ENCODE peak calls at places on chromosome 5, in four cellular contexts. O is HepG2, P is HCT116, R is K562. G is an unnamed sample.

GRCh38 chr5:22344000-22344399 is 509.1 kb downstream of the CDH12 start:
- DNase-seq in P (no peak), O (no peak), R (no peak), G (no peak)

GRCh38 chr5:154237946-154238345 is 47.4 kb downstream of the GALNT10 start:
- DNase-seq in P (no peak), O (no peak), R (no peak), G (no peak)

GRCh38 chr5:56575821-56576220 is 239.5 kb upstream of the MAP3K1 start:
- DNase-seq in P (no peak), R (no peak), O (no peak), G (no peak)

GRCh38 chr5:157562111-157562581 is 13.4 kb downstream of the ADAM19 start:
- DNase-seq in P (no peak), R (no peak), O (no peak), G (no peak)

GRCh38 chr5:39092581-39093350 is 18.6 kb upstream of the RICTOR start:
- DNase-seq in O (no peak), R (no peak), P (peak; percentile 41), G (no peak)

GRCh38 chr5:61048534-61048933 is 103.5 kb downstream of the NDUFAF2 start:
- DNase-seq in R (no peak), P (peak; percentile 88), O (no peak), G (no peak)

GRCh38 chr5:153543959-153544470 is 53.5 kb downstream of the GRIA1 start:
- DNase-seq in O (no peak), R (no peak), P (no peak), G (no peak)

GRCh38 chr5:66442951-66443445 is 153.2 kb upstream of the MAST4 start:
- DNase-seq in R (no peak), O (no peak), P (no peak), G (no peak)

GRCh38 chr5:91178461-91178860 is 204.7 kb downstream of the ARRDC3 start:
- DNase-seq in O (no peak), R (no peak), P (no peak), G (no peak)

GRCh38 chr5:54651482-54652076 is 134.0 kb downstream of the SNX18 start:
- DNase-seq in O (no peak), R (no peak), P (no peak), G (no peak)

GRCh38 chr5:72623936-72624335 is 116.7 kb upstream of the ZNF366 start:
- DNase-seq in R (no peak), P (no peak), O (no peak), G (no peak)
- TF ChIP-seq TCF7L2 in R (no peak), P (no peak), O (no peak), G (no peak)

GRCh38 chr5:180639743-180640300 is 9.6 kb downstream of the FLT4 start:
- DNase-seq in P (no peak), R (no peak), O (no peak), G (no peak)
- TF ChIP-seq REST in P (no peak), R (no peak), O (no peak), G (no peak)

DNA sequence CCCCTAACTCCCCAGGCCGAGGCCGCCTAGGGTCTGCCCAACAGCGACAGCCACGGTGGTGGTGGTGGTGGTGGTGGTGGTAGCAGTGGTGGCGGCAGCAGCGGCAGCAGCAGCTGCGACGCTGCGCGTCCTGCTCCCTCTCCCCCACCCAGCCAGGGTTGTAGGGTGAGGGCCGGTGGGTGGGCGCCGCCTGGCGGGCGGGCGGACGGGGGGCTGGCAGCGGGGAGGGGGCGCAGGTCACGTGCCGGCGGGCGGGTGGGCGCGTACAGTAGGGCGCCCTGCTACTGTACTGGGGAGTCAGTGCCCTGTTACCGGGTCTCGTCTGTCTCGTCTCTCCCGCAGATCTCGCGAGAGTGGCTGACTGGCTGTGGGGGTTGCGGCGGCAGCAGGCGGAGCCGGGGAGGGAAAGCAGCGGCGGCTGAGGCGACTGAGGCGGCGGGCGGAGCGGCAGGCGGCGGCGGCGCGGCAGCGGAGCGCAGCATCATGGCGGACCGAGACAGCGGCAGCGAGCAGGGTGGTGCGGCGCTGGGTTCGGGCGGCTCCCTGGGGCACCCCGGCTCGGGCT is at the start of gene PURA:
- DNase-seq in P (peak; percentile 75), R (peak; percentile 94), O (peak; percentile 92), G (no peak)
- TF ChIP-seq CTCF in P (no peak), R (peak; percentile 2), O (peak; percentile 73), G (peak; percentile 68)

DNA sequence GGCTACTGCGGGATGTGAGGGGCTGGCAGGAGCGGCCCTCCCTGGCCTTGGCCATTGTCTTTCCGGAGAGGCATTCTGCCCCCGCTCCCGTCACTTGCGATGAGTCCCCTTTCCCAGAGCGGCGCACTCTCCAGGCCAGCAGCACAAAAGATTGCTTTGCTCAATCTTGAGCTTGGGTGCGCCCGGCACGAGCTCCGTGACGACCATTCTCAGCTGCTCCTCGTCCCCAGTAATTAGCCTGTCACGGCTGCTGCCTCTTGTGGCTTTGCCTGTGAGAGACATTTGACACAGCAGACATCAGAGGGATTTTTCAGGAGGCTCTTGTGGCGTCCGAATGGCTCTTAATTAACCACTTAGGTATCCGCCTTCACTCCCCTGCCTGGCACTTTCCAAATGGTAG is 397.9 kb upstream of the IRX1 start:
- DNase-seq in P (no peak), O (no peak), R (no peak), G (no peak)
- TF ChIP-seq TCF7L2 in P (no peak), O (no peak), R (no peak), G (no peak)

GRCh38 chr5:136924490-136924889 is 559.1 kb upstream of the TRPC7 start:
- DNase-seq in P (no peak), O (no peak), R (no peak), G (no peak)
- TF ChIP-seq REST in P (no peak), O (no peak), R (no peak), G (no peak)

GRCh38 chr5:160635046-160635445 is 213.4 kb downstream of the PTTG1 start:
- DNase-seq in R (no peak), P (no peak), O (peak; percentile 23), G (no peak)
- TF ChIP-seq CTCF in R (no peak), P (no peak), O (no peak), G (no peak)

GRCh38 chr5:73103885-73104284 is 16.5 kb upstream of the TMEM171 start:
- DNase-seq in P (no peak), R (no peak), O (no peak), G (no peak)
- TF ChIP-seq TCF7L2 in P (no peak), R (no peak), O (no peak), G (no peak)

DNA sequence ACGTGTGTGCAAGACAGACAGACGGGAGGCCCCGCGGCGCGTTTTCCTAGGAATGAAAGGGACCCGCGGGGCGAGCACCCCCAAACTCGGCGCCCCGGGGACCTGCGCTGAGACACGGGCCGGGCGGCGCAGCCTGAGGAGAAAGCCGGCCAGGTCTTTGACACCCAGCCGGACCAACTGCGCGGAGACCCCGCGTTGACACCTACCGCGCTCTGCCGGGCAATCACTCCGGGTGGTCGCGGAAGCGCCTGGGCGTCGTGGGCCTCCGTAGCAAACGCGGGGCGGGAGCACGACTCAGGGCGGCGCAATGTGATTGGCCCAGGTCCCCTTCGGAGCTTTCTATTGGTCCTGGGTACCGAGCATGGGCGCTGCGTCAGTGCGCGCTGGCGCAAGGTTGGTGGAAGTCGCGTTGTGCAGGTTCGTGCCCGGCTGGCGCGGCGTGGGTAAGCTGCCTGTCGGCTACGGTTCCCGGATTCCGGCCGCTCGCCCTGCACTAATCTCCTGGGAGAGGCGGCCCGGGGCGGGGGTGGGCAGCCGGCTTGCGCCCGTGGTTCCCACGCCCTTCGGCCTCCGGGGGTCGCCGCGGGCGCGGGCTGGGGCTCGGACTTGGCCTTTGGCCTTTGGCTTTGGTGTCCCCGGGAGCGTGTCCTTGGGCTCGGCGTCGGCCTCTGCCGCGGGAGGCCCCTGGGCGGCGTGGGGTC is at the start of the genes FASTKD3 and MTRR:
- DNase-seq in O (peak; percentile 84), P (peak; percentile 86), R (peak; percentile 98), G (peak; percentile 73)
- TF ChIP-seq REST in O (no peak), P (no peak), R (no peak), G (no peak)

GRCh38 chr5:37002176-37002751 is 125.7 kb downstream of the NIPBL start:
- DNase-seq in O (peak; percentile 68), R (no peak), P (no peak), G (no peak)
- TF ChIP-seq CTCF in O (peak; percentile 31), R (no peak), P (no peak), G (no peak)

GRCh38 chr5:10133830-10134229 is 115.9 kb downstream of the ATPSCKMT start:
- DNase-seq in P (no peak), R (no peak), O (no peak), G (no peak)
- TF ChIP-seq TCF7L2 in P (no peak), R (no peak), O (no peak), G (no peak)

G was measured in Panc1.